ENCODE peak calls at places on chromosomes 2 and 18, in ten cellular contexts. J is endothelial cell, S is neural progenitor cell, R is heart right ventricle, G is upper lobe of right lung, D is GM23338, Q is mucosa of descending colon, H is GM10248, U is cardiac muscle cell, K is Calu3. B is an unnamed sample.

GRCh38 chr2:66439291-66440010 is 4.5 kb downstream of the MEIS1 start:
- DNase-seq in J (peak; percentile 44), S (peak; percentile 66), R (peak; percentile 52), G (no peak), D (peak; percentile 73), Q (peak; percentile 54), H (no peak), U (no peak), K (no peak), B (no peak)

GRCh38 chr2:174965992-174966789 is 39.0 kb downstream of the CHN1 start:
- DNase-seq in J (no peak), S (peak; percentile 10), R (no peak), G (no peak), D (no peak), Q (no peak), H (no peak), U (no peak), K (no peak), B (no peak)

GRCh38 chr2:16413947-16414346 is 251.7 kb downstream of the CYRIA start:
- DNase-seq in J (no peak), S (no peak), R (no peak), G (no peak), D (no peak), Q (no peak), H (no peak), U (no peak), K (no peak), B (no peak)

GRCh38 chr2:98869868-98870267 is 66.2 kb downstream of the CRACDL start:
- DNase-seq in J (no peak), S (no peak), R (no peak), G (peak; percentile 92), D (no peak), Q (peak; percentile 84), H (no peak), U (no peak), K (peak; percentile 88), B (no peak)

GRCh38 chr2:28390857-28391563 is 1.6 kb upstream of the FOSL2 start:
- DNase-seq in J (peak; percentile 67), S (peak; percentile 79), R (peak; percentile 89), G (peak; percentile 91), D (peak; percentile 55), Q (peak; percentile 90), H (peak; percentile 29), U (peak; percentile 65), K (peak; percentile 64), B (peak; percentile 80)

GRCh38 chr2:29000481-29000880 is 19.4 kb downstream of the TOGARAM2 start:
- DNase-seq in J (no peak), S (no peak), R (no peak), G (peak; percentile 84), D (no peak), Q (peak; percentile 78), H (peak; percentile 84), U (no peak), K (no peak), B (no peak)

GRCh38 chr2:28403388-28403956 is 10.8 kb downstream of the FOSL2 start:
- DNase-seq in J (no peak), S (no peak), R (no peak), G (no peak), D (no peak), Q (no peak), H (no peak), U (no peak), K (no peak), B (no peak)

GRCh38 chr18:38450876-38451275 is 885.3 kb upstream of the CELF4 start:
- DNase-seq in J (no peak), S (no peak), R (no peak), G (no peak), D (no peak), Q (no peak), H (no peak), U (no peak), K (no peak), B (no peak)

GRCh38 chr2:134512734-134513467 is 205.9 kb downstream of the TMEM163 start:
- DNase-seq in J (no peak), S (no peak), R (no peak), G (no peak), D (no peak), Q (no peak), H (no peak), U (no peak), K (no peak), B (no peak)

GRCh38 chr18:45168883-45169585 is 446.2 kb upstream of the SLC14A2 start:
- DNase-seq in J (no peak), S (no peak), R (no peak), G (no peak), D (no peak), Q (no peak), H (no peak), U (no peak), K (no peak), B (no peak)

GRCh38 chr2:177400337-177400923 is 7.9 kb downstream of the AGPS start:
- DNase-seq in J (no peak), S (no peak), R (no peak), G (no peak), D (no peak), Q (no peak), H (no peak), U (peak; percentile 24), K (no peak), B (no peak)

GRCh38 chr2:145543155-145543554 is 1023.2 kb upstream of the ZEB2 start:
- DNase-seq in J (no peak), S (no peak), R (no peak), G (no peak), D (no peak), Q (no peak), H (no peak), U (no peak), K (no peak), B (no peak)

GRCh38 chr2:145548479-145548878 is 1028.6 kb upstream of the ZEB2 start:
- DNase-seq in J (no peak), S (no peak), R (no peak), G (no peak), D (no peak), Q (no peak), H (no peak), U (no peak), K (no peak), B (no peak)

GRCh38 chr2:145543856-145544255 is 1023.9 kb upstream of the ZEB2 start:
- DNase-seq in J (no peak), S (no peak), R (no peak), G (no peak), D (no peak), Q (no peak), H (no peak), U (no peak), K (no peak), B (no peak)

GRCh38 chr2:145547620-145548019 is 1027.7 kb upstream of the ZEB2 start:
- DNase-seq in J (no peak), S (no peak), R (no peak), G (no peak), D (no peak), Q (no peak), H (no peak), U (no peak), K (no peak), B (no peak)

GRCh38 chr2:145546091-145546490 is 1026.2 kb upstream of the ZEB2 start:
- DNase-seq in J (no peak), S (no peak), R (no peak), G (no peak), D (no peak), Q (no peak), H (no peak), U (no peak), K (no peak), B (no peak)
- TF ChIP-seq CTCF in J (no peak), S (no peak), R (no peak), G (no peak), D (no peak), Q (no peak), H (no peak), U (peak; percentile 23), K (no peak), B (no peak)

GRCh38 chr2:105744909-105745853 is at the start of gene NCK2:
- DNase-seq in J (peak; percentile 53), S (peak; percentile 65), R (peak; percentile 43), G (peak; percentile 71), D (peak; percentile 53), Q (peak; percentile 66), H (peak; percentile 32), U (peak; percentile 55), K (peak; percentile 40), B (no peak)
- TF ChIP-seq CTCF in J (no peak), S (no peak), R (no peak), G (no peak), D (no peak), Q (no peak), H (no peak), U (no peak), K (no peak), B (no peak)

GRCh38 chr2:197810490-197810889 is 6.1 kb downstream of the PLCL1 start:
- DNase-seq in J (no peak), S (no peak), R (no peak), G (no peak), D (no peak), Q (no peak), H (no peak), U (no peak), K (no peak), B (no peak)

GRCh38 chr2:197810023-197810422 is 5.6 kb downstream of the PLCL1 start:
- DNase-seq in J (no peak), S (no peak), R (no peak), G (no peak), D (no peak), Q (no peak), H (no peak), U (no peak), K (no peak), B (no peak)

GRCh38 chr2:197809064-197809463 is 4.7 kb downstream of the PLCL1 start:
- DNase-seq in J (no peak), S (no peak), R (no peak), G (no peak), D (no peak), Q (no peak), H (no peak), U (peak; percentile 30), K (no peak), B (no peak)

DNA sequence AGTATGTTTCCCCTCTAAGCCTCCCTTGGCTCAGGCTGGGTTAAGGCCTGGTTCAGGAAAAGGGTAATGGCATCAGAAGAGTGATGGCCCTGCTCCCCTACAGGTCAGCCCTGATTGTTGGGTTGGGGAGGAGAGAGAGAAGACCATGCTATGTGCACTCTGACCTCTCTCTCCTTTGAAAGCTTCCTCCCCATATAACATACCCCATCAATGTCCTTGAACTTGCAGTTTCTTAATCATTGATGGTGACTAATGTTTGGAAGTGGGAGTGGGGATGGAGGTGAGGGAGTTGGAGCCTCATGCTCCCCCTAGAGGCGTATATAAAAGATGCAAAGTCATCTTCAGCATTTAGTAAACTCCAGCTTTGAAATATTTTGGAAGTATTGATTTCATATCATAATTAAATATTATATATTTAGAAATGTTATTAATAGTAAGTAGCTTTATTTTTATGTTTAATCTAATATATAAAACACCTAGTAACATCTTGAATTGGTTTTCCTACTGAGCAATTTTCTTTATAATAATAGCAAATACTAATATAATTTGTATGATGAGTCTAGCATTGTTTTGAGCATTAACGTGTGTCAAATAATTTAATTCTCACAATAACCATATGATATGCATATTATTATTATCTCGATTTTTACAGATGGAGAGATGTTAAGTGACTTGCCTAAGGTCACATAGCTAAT is 8.8 kb downstream of the PLCL1 start:
- DNase-seq in J (no peak), S (no peak), R (no peak), G (no peak), D (peak; percentile 50), Q (no peak), H (peak; percentile 14), U (peak; percentile 20), K (peak; percentile 11), B (no peak)
- TF ChIP-seq CTCF in J (peak; percentile 71), S (peak; percentile 67), R (peak; percentile 29), G (peak; percentile 61), D (peak; percentile 65), Q (peak; percentile 26), H (peak; percentile 48), U (peak; percentile 63), K (peak; percentile 59), B (no peak)

GRCh38 chr2:218618102-218618860 is 10.6 kb downstream of the PLCD4 start:
- DNase-seq in J (no peak), S (no peak), R (no peak), G (no peak), D (peak; percentile 17), Q (no peak), H (no peak), U (no peak), K (no peak), B (no peak)
- TF ChIP-seq CTCF in J (no peak), S (peak; percentile 7), R (no peak), G (no peak), D (peak; percentile 53), Q (no peak), H (peak; percentile 10), U (no peak), K (no peak), B (no peak)

B was measured in dorsolateral prefrontal cortex.